ENCODE peak calls at places on chromosome 9, in ten cellular contexts. One of them, this sample, is unnamed.
A peak's percentile ranks its signal among the peaks of the same experiment; 100 is the strongest.

GRCh38 chr9:117034862-117035261 is 347.8 kb downstream of the TRIM32 start:
- DNase-seq in fibroblast of the aortic adventitia: no peak
- DNase-seq in progenitor cell of endocrine pancreas: peak; percentile 16
- DNase-seq in endothelial cell: peak; percentile 62
- DNase-seq in RWPE1: peak; percentile 32
- DNase-seq in CD8-positive, alpha-beta T cell: no peak
- DNase-seq in activated T-cell treated with anti-CD3 and anti-CD28 coated beads for 1 hour: no peak
- DNase-seq in SHP77: no peak
- DNase-seq in sigmoid colon: no peak
- DNase-seq in ELF-1: peak; percentile 28
- DNase-seq in this sample: peak; percentile 16

GRCh38 chr9:75914002-75914401 is 23.5 kb downstream of the PCSK5 start:
- DNase-seq in SHP77: no peak
- DNase-seq in activated T-cell treated with anti-CD3 and anti-CD28 coated beads for 1 hour: no peak
- DNase-seq in CD8-positive, alpha-beta T cell: no peak
- DNase-seq in ELF-1: no peak
- DNase-seq in fibroblast of the aortic adventitia: no peak
- DNase-seq in RWPE1: no peak
- DNase-seq in progenitor cell of endocrine pancreas: no peak
- DNase-seq in endothelial cell: no peak
- DNase-seq in sigmoid colon: no peak
- DNase-seq in this sample: no peak

GRCh38 chr9:38254756-38255155 is 137.7 kb upstream of the ALDH1B1 start:
- DNase-seq in progenitor cell of endocrine pancreas: no peak
- DNase-seq in RWPE1: no peak
- DNase-seq in endothelial cell: no peak
- DNase-seq in SHP77: no peak
- DNase-seq in fibroblast of the aortic adventitia: no peak
- DNase-seq in ELF-1: no peak
- DNase-seq in activated T-cell treated with anti-CD3 and anti-CD28 coated beads for 1 hour: no peak
- DNase-seq in sigmoid colon: no peak
- DNase-seq in CD8-positive, alpha-beta T cell: no peak
- DNase-seq in this sample: no peak

GRCh38 chr9:119955276-119955675 is 586.0 kb upstream of the BRINP1 start:
- DNase-seq in ELF-1: no peak
- DNase-seq in sigmoid colon: no peak
- DNase-seq in SHP77: no peak
- DNase-seq in activated T-cell treated with anti-CD3 and anti-CD28 coated beads for 1 hour: no peak
- DNase-seq in progenitor cell of endocrine pancreas: no peak
- DNase-seq in fibroblast of the aortic adventitia: no peak
- DNase-seq in RWPE1: no peak
- DNase-seq in CD8-positive, alpha-beta T cell: no peak
- DNase-seq in endothelial cell: no peak
- DNase-seq in this sample: no peak

GRCh38 chr9:77561321-77562020 is 86.7 kb downstream of the GNA14 start:
- DNase-seq in CD8-positive, alpha-beta T cell: no peak
- DNase-seq in progenitor cell of endocrine pancreas: no peak
- DNase-seq in endothelial cell: no peak
- DNase-seq in fibroblast of the aortic adventitia: no peak
- DNase-seq in SHP77: no peak
- DNase-seq in ELF-1: no peak
- DNase-seq in sigmoid colon: no peak
- DNase-seq in RWPE1: no peak
- DNase-seq in activated T-cell treated with anti-CD3 and anti-CD28 coated beads for 1 hour: no peak
- DNase-seq in this sample: no peak

GRCh38 chr9:136160321-136160938 is 41.8 kb upstream of the TMEM250 start:
- DNase-seq in SHP77: peak; percentile 51
- DNase-seq in RWPE1: no peak
- DNase-seq in sigmoid colon: no peak
- DNase-seq in ELF-1: no peak
- DNase-seq in fibroblast of the aortic adventitia: no peak
- DNase-seq in CD8-positive, alpha-beta T cell: no peak
- DNase-seq in progenitor cell of endocrine pancreas: peak; percentile 43
- DNase-seq in activated T-cell treated with anti-CD3 and anti-CD28 coated beads for 1 hour: no peak
- DNase-seq in endothelial cell: no peak
- DNase-seq in this sample: no peak

GRCh38 chr9:133715866-133716563 is 22.1 kb downstream of the SARDH start:
- DNase-seq in progenitor cell of endocrine pancreas: no peak
- DNase-seq in sigmoid colon: peak; percentile 61
- DNase-seq in CD8-positive, alpha-beta T cell: peak; percentile 38
- DNase-seq in fibroblast of the aortic adventitia: no peak
- DNase-seq in SHP77: no peak
- DNase-seq in endothelial cell: peak; percentile 38
- DNase-seq in ELF-1: no peak
- DNase-seq in activated T-cell treated with anti-CD3 and anti-CD28 coated beads for 1 hour: peak; percentile 31
- DNase-seq in RWPE1: no peak
- DNase-seq in this sample: no peak

GRCh38 chr9:76090330-76090729 is 199.9 kb downstream of the PCSK5 start:
- DNase-seq in progenitor cell of endocrine pancreas: no peak
- DNase-seq in activated T-cell treated with anti-CD3 and anti-CD28 coated beads for 1 hour: no peak
- DNase-seq in ELF-1: no peak
- DNase-seq in CD8-positive, alpha-beta T cell: no peak
- DNase-seq in endothelial cell: no peak
- DNase-seq in RWPE1: no peak
- DNase-seq in fibroblast of the aortic adventitia: no peak
- DNase-seq in sigmoid colon: no peak
- DNase-seq in SHP77: no peak
- DNase-seq in this sample: no peak

GRCh38 chr9:14538529-14538928 is 154.7 kb downstream of the ZDHHC21 start:
- DNase-seq in endothelial cell: no peak
- DNase-seq in ELF-1: peak; percentile 45
- DNase-seq in CD8-positive, alpha-beta T cell: no peak
- DNase-seq in activated T-cell treated with anti-CD3 and anti-CD28 coated beads for 1 hour: no peak
- DNase-seq in SHP77: no peak
- DNase-seq in fibroblast of the aortic adventitia: no peak
- DNase-seq in RWPE1: no peak
- DNase-seq in progenitor cell of endocrine pancreas: no peak
- DNase-seq in sigmoid colon: no peak
- DNase-seq in this sample: no peak